ENCODE peak calls at places on chromosomes 2 and 18, in eight cellular contexts. L is K562, A is Panc1, K is A549, E is GM12878, O is HCT116, Z is GM23338, D is SK-N-SH. S is an unnamed sample.

GRCh38 chr2:118246726-118247125 is 158.5 kb downstream of the INSIG2 start:
- DNase-seq in O (no peak), A (no peak), K (no peak), D (no peak), E (no peak), L (no peak), Z (no peak), S (no peak)

GRCh38 chr2:202375006-202375610 is 1.0 kb upstream of the BMPR2 start:
- DNase-seq in Z (peak), O (no peak), K (peak), A (no peak), L (no peak), E (no peak), D (peak), S (no peak)

GRCh38 chr2:57843158-57843557 is 203.4 kb upstream of the VRK2 start:
- DNase-seq in O (no peak), L (no peak), E (no peak), A (no peak), Z (no peak), K (no peak), D (no peak), S (no peak)

GRCh38 chr2:30456106-30456505 is 9.1 kb downstream of the LCLAT1 start:
- DNase-seq in L (no peak), E (no peak), D (no peak), Z (peak), K (no peak), O (no peak), A (no peak), S (no peak)

GRCh38 chr2:69138793-69139510 is 126.0 kb downstream of the ANTXR1 start:
- DNase-seq in A (peak), Z (no peak), K (peak), E (no peak), L (no peak), O (peak), D (no peak), S (no peak)

GRCh38 chr18:39561136-39561535 is 1995.5 kb upstream of the CELF4 start:
- DNase-seq in K (no peak), O (no peak), A (no peak), D (no peak), Z (no peak), L (no peak), E (no peak), S (no peak)

GRCh38 chr2:240922234-240922981 is 16.3 kb downstream of the CROCC2 start:
- DNase-seq in D (peak), A (no peak), O (no peak), L (no peak), K (no peak), E (no peak), Z (no peak), S (no peak)

GRCh38 chr2:28435796-28436425 is 43.3 kb downstream of the FOSL2 start:
- DNase-seq in Z (no peak), K (peak), E (no peak), A (no peak), O (no peak), D (no peak), L (no peak), S (no peak)

GRCh38 chr2:215746507-215747243 is 266.7 kb downstream of the MREG start:
- DNase-seq in L (no peak), K (no peak), A (no peak), D (no peak), Z (no peak), O (no peak), E (no peak), S (no peak)

DNA sequence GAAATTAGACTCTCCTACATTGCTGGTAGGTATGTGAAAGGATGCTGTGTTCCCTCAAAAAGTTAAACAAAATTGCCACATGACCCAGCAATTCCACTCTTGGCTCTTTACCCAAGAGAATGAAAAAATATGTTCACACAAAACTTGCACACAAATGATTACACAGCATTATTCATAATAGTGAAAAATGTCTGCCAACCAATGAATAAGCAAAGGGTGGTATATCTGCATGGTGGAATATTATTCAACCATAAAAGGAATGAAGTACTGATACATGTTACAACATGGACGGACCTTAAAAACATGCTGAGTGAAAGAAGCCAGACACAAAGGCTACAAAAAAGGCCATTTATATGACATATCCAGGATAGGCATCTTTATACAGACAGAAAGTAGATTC is 85.5 kb upstream of the MYO3B start:
- DNase-seq in O (no peak), L (no peak), K (no peak), E (no peak), A (no peak), Z (no peak), D (no peak), S (no peak)
- TF ChIP-seq REST in O (no peak), L (no peak), K (no peak), E (no peak), A (no peak), Z (no peak), D (no peak), S (no peak)

GRCh38 chr2:38074775-38075435 is 1.0 kb downstream of the CYP1B1 start:
- DNase-seq in A (no peak), Z (peak), K (peak), E (no peak), L (no peak), O (no peak), D (no peak), S (no peak)
- H3K4me3 ChIP-seq in A (peak), Z (peak), K (peak), E (peak), L (no peak), O (no peak), D (no peak), S (peak)

GRCh38 chr2:190780594-190780993 is 100.0 kb upstream of the GLS start:
- DNase-seq in K (no peak), Z (no peak), A (no peak), L (no peak), E (no peak), O (no peak), D (no peak), S (no peak)

GRCh38 chr2:190783513-190784263 is 96.9 kb upstream of the GLS start:
- DNase-seq in A (no peak), K (no peak), D (no peak), L (no peak), Z (no peak), E (no peak), O (no peak), S (no peak)

GRCh38 chr2:190782264-190782663 is 98.4 kb upstream of the GLS start:
- DNase-seq in L (no peak), K (no peak), O (no peak), E (no peak), D (no peak), A (no peak), Z (no peak), S (no peak)

GRCh38 chr2:190785380-190785779 is 95.2 kb upstream of the GLS start:
- DNase-seq in E (no peak), D (no peak), O (no peak), Z (no peak), K (no peak), A (no peak), L (no peak), S (no peak)

DNA sequence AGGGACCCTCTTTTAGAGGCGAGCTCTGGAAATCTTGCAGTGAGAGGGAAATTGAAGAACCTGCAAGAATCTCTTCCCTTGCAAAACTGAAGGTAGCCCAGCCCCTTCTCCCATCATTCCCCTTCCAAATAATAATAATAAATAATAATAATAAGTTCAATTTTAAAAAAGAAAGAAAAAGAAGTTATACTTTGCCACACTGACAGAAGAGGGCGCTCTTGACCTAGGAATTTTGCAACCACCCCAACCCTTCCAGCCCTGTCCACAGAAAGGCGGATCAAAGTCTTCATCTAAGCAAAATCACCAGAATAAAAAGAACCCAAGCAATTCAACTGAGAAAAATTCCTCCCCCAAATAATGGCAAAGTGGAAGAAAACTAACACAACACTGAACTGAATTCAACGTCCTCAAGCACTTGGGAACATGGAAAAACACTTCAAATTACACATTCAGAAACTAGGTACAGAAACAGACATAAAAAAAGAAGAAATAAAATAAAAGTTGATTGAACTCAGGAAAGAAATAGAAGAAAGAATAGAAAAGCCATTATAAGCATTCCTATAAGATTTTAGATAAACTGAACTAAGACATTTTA is 98.9 kb upstream of the GLS start:
- DNase-seq in K (peak), L (peak), O (peak), D (peak), A (no peak), Z (peak), E (peak), S (peak)
- TF ChIP-seq REST in K (no peak), L (no peak), O (no peak), D (no peak), A (no peak), Z (no peak), E (no peak), S (no peak)

DNA sequence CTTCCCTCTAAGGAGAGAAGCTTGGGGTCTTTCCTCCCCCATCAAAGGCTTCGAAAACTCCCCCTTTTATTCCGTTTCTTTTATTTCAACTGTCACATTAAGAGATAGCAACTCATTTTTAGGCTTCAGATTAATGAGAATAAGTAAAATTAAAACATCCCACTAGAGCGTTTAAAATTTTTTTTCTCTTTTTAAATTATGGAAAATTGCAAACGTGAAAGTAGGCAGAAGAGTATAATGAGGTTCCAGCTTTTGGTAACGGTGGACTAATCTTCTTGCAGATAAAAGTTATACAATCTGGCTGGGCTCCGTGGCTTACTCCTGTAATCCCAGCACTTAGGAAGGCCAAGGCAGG is 21.9 kb upstream of the RMP24 start:
- DNase-seq in K (no peak), L (no peak), A (no peak), E (no peak), Z (no peak), D (no peak), O (no peak), S (no peak)
- H3K4me3 ChIP-seq in K (no peak), L (no peak), A (peak), E (no peak), Z (peak), D (peak), O (peak), S (no peak)

DNA sequence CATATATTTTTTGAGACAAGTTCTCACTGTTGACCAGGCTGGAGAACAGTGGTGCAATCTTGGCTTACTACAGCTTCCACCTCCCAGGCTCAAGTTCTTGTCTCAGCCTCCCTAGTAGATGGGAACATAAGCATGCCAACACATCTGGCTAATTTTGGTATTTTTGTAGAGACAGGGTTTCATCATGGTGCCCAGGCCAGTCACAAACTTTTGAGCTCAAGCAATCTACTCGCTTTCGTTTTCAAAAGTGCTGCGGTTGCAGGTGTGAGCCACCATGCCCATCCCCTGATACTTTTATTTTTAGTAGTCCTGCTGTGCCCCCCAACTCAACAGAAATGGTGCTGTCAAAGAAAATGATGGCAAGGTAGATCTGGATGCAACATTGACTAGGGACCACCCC is 1127.3 kb downstream of the SUCLG1 start:
- DNase-seq in O (no peak), K (no peak), L (no peak), E (no peak), D (no peak), A (no peak), Z (no peak), S (no peak)
- TF ChIP-seq REST in O (no peak), K (no peak), L (no peak), E (no peak), D (no peak), A (no peak), Z (no peak), S (no peak)

GRCh38 chr2:181657379-181657778 is 474 bp upstream of the CERKL start:
- DNase-seq in O (no peak), E (no peak), K (no peak), Z (peak), D (no peak), L (no peak), A (no peak), S (no peak)
- H3K4me3 ChIP-seq in O (no peak), E (no peak), K (peak), Z (peak), D (peak), L (no peak), A (peak), S (peak)

DNA sequence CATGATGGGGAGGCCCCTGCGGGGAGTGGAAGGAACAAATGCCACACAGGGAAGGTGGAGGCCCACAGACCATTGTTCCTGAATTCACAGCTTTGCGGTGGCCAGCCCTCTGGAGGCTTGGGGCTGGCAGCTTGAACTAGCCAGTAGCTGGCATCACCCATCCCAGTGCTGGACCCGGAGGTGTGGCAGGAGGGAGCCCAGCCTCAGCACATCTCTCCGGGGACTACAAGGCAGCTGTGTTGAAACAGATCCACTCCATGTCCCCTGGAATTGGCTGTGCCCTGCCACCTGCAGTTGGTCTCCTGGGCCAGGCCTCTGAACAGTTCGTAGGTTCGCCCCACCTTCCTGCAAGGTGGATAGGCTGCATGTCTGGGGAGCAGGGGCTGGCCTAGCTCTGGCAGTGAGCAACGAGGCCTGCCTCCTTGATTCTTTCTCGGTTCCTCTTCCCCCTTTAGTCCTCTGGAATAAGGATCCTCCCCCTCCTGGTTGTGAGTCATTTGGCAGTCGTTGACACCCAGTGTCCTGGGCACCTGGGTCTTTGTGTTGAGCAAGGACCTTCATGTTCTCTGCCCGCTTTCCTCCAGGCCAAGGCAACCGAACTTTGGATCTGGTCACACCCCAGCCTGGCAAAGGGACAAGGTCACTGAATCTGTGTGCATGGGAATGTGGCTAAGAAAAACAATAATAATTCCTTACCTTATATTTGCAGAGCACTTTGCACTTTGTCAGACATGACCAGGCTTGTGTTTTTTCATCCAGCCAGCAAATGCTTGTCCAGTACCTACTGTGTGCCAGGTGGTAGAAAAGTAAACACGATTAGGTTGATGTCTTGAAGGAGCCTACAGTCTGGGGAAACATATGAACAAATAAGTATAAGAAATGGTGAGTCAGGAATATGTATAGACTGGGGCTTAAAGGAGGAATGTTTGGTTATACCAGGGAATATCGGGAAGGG is 55.0 kb upstream of the MCFD2 start:
- DNase-seq in A (no peak), L (no peak), E (no peak), Z (no peak), O (no peak), D (no peak), K (peak), S (peak)
- TF ChIP-seq REST in A (no peak), L (no peak), E (no peak), Z (no peak), O (no peak), D (no peak), K (no peak), S (no peak)

DNA sequence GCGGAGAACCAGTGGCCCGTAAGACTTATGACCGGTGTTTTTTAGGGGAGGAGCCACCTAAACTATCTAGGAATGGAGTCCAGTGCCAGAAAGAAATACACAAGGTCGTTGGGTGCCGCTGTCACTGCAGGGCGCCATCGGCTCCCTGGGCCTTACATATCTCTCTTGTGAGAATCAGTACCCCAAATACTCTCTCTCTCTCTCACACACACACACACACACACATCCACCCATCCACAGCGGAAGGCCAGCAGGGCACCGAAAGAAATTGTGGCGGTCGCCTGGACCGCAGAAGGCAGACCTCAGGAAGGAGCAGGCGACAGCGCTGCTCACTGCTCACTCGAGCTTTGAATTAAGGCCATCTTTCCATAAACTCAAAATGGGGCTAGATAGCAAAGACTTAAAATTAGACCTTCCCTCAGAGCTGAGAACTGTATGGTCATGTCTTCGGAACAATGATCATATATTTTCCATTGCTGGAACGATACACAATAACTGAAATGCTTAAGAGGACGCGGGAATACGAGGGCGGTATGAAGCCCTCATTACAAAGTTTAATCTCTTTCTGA is 10.3 kb downstream of the NR4A2 start:
- DNase-seq in A (no peak), E (no peak), L (no peak), O (no peak), D (no peak), K (no peak), Z (no peak), S (no peak)
- H3K4me3 ChIP-seq in A (no peak), E (peak), L (no peak), O (no peak), D (no peak), K (no peak), Z (peak), S (no peak)

GRCh38 chr2:59734743-59735142 is 818.7 kb downstream of the BCL11A start:
- DNase-seq in O (no peak), E (no peak), Z (no peak), A (no peak), L (no peak), K (no peak), D (no peak), S (no peak)
- TF ChIP-seq REST in O (no peak), E (no peak), Z (no peak), A (no peak), L (no peak), K (no peak), D (no peak), S (no peak)

GRCh38 chr2:64938607-64939285 is 50.5 kb upstream of the SLC1A4 start:
- DNase-seq in O (no peak), K (no peak), E (no peak), A (no peak), Z (no peak), D (no peak), L (no peak), S (no peak)
- H3K4me3 ChIP-seq in O (no peak), K (no peak), E (peak), A (no peak), Z (no peak), D (no peak), L (no peak), S (no peak)